ENCODE peak calls at places on chromosomes 5 and 9, in eight cellular contexts. One of them, this sample, is unnamed.

GRCh38 chr5:35683466-35683865 is 65.8 kb downstream of the SPEF2 start:
- DNase-seq in Karpas-422: no peak
- DNase-seq in H1: no peak
- DNase-seq in cardiac muscle cell: no peak
- DNase-seq in naive thymus-derived CD4-positive, alpha-beta T cell: no peak
- DNase-seq in SK-N-SH: no peak
- DNase-seq in testis: no peak
- DNase-seq in right cardiac atrium: no peak
- DNase-seq in this sample: peak; percentile 58

GRCh38 chr9:4077499-4078102 is 222.3 kb downstream of the GLIS3 start:
- DNase-seq in Karpas-422: peak; percentile 84
- DNase-seq in H1: peak; percentile 92
- DNase-seq in cardiac muscle cell: peak; percentile 53
- DNase-seq in naive thymus-derived CD4-positive, alpha-beta T cell: peak; percentile 11
- DNase-seq in SK-N-SH: peak; percentile 15
- DNase-seq in testis: peak; percentile 92
- DNase-seq in right cardiac atrium: peak; percentile 85
- DNase-seq in this sample: peak; percentile 65

GRCh38 chr5:54620583-54620933 is 103.0 kb downstream of the SNX18 start:
- DNase-seq in Karpas-422: no peak
- DNase-seq in H1: no peak
- DNase-seq in cardiac muscle cell: no peak
- DNase-seq in naive thymus-derived CD4-positive, alpha-beta T cell: no peak
- DNase-seq in SK-N-SH: no peak
- DNase-seq in testis: no peak
- DNase-seq in right cardiac atrium: no peak
- DNase-seq in this sample: no peak

GRCh38 chr5:36683821-36684434 is 77.5 kb downstream of the SLC1A3 start:
- DNase-seq in Karpas-422: no peak
- DNase-seq in H1: no peak
- DNase-seq in cardiac muscle cell: no peak
- DNase-seq in naive thymus-derived CD4-positive, alpha-beta T cell: no peak
- DNase-seq in SK-N-SH: peak; percentile 86
- DNase-seq in testis: no peak
- DNase-seq in right cardiac atrium: peak; percentile 83
- DNase-seq in this sample: no peak

GRCh38 chr5:14313986-14314690 is 171.0 kb downstream of the TRIO start:
- DNase-seq in Karpas-422: no peak
- DNase-seq in H1: no peak
- DNase-seq in cardiac muscle cell: no peak
- DNase-seq in naive thymus-derived CD4-positive, alpha-beta T cell: no peak
- DNase-seq in SK-N-SH: no peak
- DNase-seq in testis: no peak
- DNase-seq in right cardiac atrium: no peak
- DNase-seq in this sample: no peak

GRCh38 chr5:60248900-60249299 is 355.4 kb upstream of the PDE4D start:
- DNase-seq in Karpas-422: peak; percentile 79
- DNase-seq in H1: no peak
- DNase-seq in cardiac muscle cell: no peak
- DNase-seq in naive thymus-derived CD4-positive, alpha-beta T cell: no peak
- DNase-seq in SK-N-SH: no peak
- DNase-seq in testis: no peak
- DNase-seq in right cardiac atrium: no peak
- DNase-seq in this sample: no peak

GRCh38 chr5:169296456-169297220 is 4.3 kb downstream of the SLIT3 start:
- DNase-seq in Karpas-422: no peak
- DNase-seq in H1: no peak
- DNase-seq in cardiac muscle cell: no peak
- DNase-seq in naive thymus-derived CD4-positive, alpha-beta T cell: no peak
- DNase-seq in SK-N-SH: no peak
- DNase-seq in testis: no peak
- DNase-seq in right cardiac atrium: peak; percentile 43
- DNase-seq in this sample: peak; percentile 4

GRCh38 chr5:102856374-102856748 is 101.3 kb downstream of the PAM start:
- DNase-seq in Karpas-422: no peak
- DNase-seq in H1: no peak
- DNase-seq in cardiac muscle cell: no peak
- DNase-seq in naive thymus-derived CD4-positive, alpha-beta T cell: no peak
- DNase-seq in SK-N-SH: no peak
- DNase-seq in testis: no peak
- DNase-seq in right cardiac atrium: no peak
- DNase-seq in this sample: no peak

GRCh38 chr9:8284835-8285234 is 485.3 kb upstream of the DMAC1 start:
- DNase-seq in Karpas-422: no peak
- DNase-seq in H1: no peak
- DNase-seq in cardiac muscle cell: no peak
- DNase-seq in naive thymus-derived CD4-positive, alpha-beta T cell: no peak
- DNase-seq in SK-N-SH: no peak
- DNase-seq in testis: no peak
- DNase-seq in right cardiac atrium: no peak
- DNase-seq in this sample: no peak

GRCh38 chr5:74028406-74028805 is 402.4 kb downstream of the ARHGEF28 start:
- DNase-seq in Karpas-422: no peak
- DNase-seq in H1: no peak
- DNase-seq in cardiac muscle cell: peak; percentile 45
- DNase-seq in naive thymus-derived CD4-positive, alpha-beta T cell: no peak
- DNase-seq in SK-N-SH: no peak
- DNase-seq in testis: no peak
- DNase-seq in right cardiac atrium: no peak
- DNase-seq in this sample: no peak

GRCh38 chr5:161382702-161383101 is 163.8 kb downstream of the GABRB2 start:
- DNase-seq in Karpas-422: no peak
- DNase-seq in H1: no peak
- DNase-seq in cardiac muscle cell: no peak
- DNase-seq in naive thymus-derived CD4-positive, alpha-beta T cell: no peak
- DNase-seq in SK-N-SH: no peak
- DNase-seq in testis: no peak
- DNase-seq in right cardiac atrium: no peak
- DNase-seq in this sample: no peak

DNA sequence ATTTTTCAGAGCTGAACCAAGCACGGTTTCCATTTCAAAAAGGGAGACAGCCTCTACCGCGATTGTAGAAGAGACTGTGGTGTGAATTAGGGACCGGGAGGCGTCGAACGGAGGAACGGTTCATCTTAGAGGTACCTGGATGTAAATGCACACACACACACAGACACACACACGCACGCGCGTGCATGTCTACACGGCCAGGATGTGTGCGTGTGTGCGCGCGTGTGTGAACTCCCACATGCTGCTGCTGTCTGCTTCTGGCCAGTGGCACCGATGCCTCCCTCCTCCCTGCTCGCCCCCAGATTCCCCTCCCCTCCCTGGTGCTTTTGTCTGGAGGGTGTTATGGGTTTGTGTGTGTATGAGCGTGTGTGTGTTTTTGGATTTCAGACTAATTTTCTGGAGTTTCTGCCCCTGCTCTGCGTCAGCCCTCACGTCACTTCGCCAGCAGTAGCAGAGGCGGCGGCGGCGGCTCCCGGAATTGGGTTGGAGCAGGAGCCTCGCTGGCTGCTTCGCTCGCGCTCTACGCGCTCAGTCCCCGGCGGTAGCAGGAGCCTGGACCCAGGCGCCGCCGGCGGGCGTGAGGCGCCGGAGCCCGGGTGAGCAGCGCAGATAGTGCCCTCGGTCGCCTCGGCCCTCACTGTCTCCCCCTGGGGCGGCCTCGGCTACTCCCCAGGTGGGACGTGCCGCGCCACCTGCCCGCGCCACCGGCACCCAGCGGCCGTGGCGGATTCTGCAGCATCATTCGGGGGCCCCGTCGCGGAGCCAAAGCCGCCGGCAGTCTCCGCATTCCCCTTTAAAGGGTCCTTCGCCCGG is at the start of gene NTRK2:
- DNase-seq in Karpas-422: no peak
- DNase-seq in H1: peak; percentile 72
- DNase-seq in cardiac muscle cell: peak; percentile 58
- DNase-seq in naive thymus-derived CD4-positive, alpha-beta T cell: no peak
- DNase-seq in SK-N-SH: peak; percentile 65
- DNase-seq in testis: peak; percentile 45
- DNase-seq in right cardiac atrium: peak; percentile 64
- DNase-seq in this sample: no peak
- H3K4me3 ChIP-seq in Karpas-422: no peak within 1 kb of the TSS
- H3K4me3 ChIP-seq in H1: peak within 1 kb of the TSS; percentile 64
- H3K4me3 ChIP-seq in cardiac muscle cell: peak within 1 kb of the TSS; percentile 32
- H3K4me3 ChIP-seq in naive thymus-derived CD4-positive, alpha-beta T cell: no peak within 1 kb of the TSS
- H3K4me3 ChIP-seq in SK-N-SH: peak within 1 kb of the TSS; percentile 49
- H3K4me3 ChIP-seq in testis: peak within 1 kb of the TSS; percentile 57
- H3K4me3 ChIP-seq in right cardiac atrium: peak within 1 kb of the TSS; percentile 55
- H3K4me3 ChIP-seq in this sample: peak within 1 kb of the TSS; percentile 29

DNA sequence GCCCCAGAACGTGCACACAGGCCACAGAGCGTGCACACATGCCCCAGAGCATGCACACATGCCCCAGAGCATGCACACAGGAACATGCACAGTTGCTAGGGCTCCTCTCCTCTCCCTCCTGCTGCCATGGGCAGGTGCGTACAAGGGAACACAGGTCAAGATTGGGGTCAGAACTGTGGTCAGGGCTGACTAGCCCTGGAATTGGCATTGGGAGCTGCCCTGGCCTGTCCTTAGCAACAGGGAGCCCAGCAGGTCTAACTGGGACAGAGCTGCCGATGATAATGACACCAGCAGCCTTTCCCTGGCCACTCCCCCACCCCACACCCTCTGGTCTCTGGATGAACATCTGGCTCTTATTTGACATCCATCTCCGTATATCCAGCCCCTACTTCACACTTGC is 8.0 kb downstream of the PCDH1 start:
- DNase-seq in Karpas-422: no peak
- DNase-seq in H1: no peak
- DNase-seq in cardiac muscle cell: no peak
- DNase-seq in naive thymus-derived CD4-positive, alpha-beta T cell: no peak
- DNase-seq in SK-N-SH: peak; percentile 70
- DNase-seq in testis: no peak
- DNase-seq in right cardiac atrium: no peak
- DNase-seq in this sample: peak; percentile 47
- H3K27me3 ChIP-seq in Karpas-422: no peaks in the 10 kb centered on the region
- H3K27me3 ChIP-seq in H1: no peaks in the 10 kb centered on the region
- H3K27me3 ChIP-seq in cardiac muscle cell: peaks cover 21% of the 10 kb centered on the region
- H3K27me3 ChIP-seq in naive thymus-derived CD4-positive, alpha-beta T cell: no peaks in the 10 kb centered on the region
- H3K27me3 ChIP-seq in SK-N-SH: peaks cover 52% of the 10 kb centered on the region
- H3K27me3 ChIP-seq in testis: no peaks in the 10 kb centered on the region
- H3K27me3 ChIP-seq in right cardiac atrium: no peaks in the 10 kb centered on the region
- H3K27me3 ChIP-seq in this sample: no peaks in the 10 kb centered on the region

GRCh38 chr9:124778575-124779367 is 1.8 kb downstream of the OLFML2A start:
- DNase-seq in Karpas-422: peak; percentile 15
- DNase-seq in H1: peak; percentile 34
- DNase-seq in cardiac muscle cell: no peak
- DNase-seq in naive thymus-derived CD4-positive, alpha-beta T cell: no peak
- DNase-seq in SK-N-SH: no peak
- DNase-seq in testis: no peak
- DNase-seq in right cardiac atrium: no peak
- DNase-seq in this sample: no peak

GRCh38 chr9:124780757-124781151 is 3.8 kb downstream of the OLFML2A start:
- DNase-seq in Karpas-422: no peak
- DNase-seq in H1: peak; percentile 35
- DNase-seq in cardiac muscle cell: no peak
- DNase-seq in naive thymus-derived CD4-positive, alpha-beta T cell: no peak
- DNase-seq in SK-N-SH: no peak
- DNase-seq in testis: no peak
- DNase-seq in right cardiac atrium: no peak
- DNase-seq in this sample: no peak

GRCh38 chr9:124780060-124780756 is 3.3 kb downstream of the OLFML2A start:
- DNase-seq in Karpas-422: peak; percentile 29
- DNase-seq in H1: peak; percentile 47
- DNase-seq in cardiac muscle cell: no peak
- DNase-seq in naive thymus-derived CD4-positive, alpha-beta T cell: no peak
- DNase-seq in SK-N-SH: peak; percentile 34
- DNase-seq in testis: no peak
- DNase-seq in right cardiac atrium: peak; percentile 30
- DNase-seq in this sample: no peak

GRCh38 chr9:124776952-124777645 is at the start of gene OLFML2A:
- DNase-seq in Karpas-422: peak; percentile 4
- DNase-seq in H1: peak; percentile 83
- DNase-seq in cardiac muscle cell: peak; percentile 66
- DNase-seq in naive thymus-derived CD4-positive, alpha-beta T cell: no peak
- DNase-seq in SK-N-SH: peak; percentile 86
- DNase-seq in testis: peak; percentile 30
- DNase-seq in right cardiac atrium: no peak
- DNase-seq in this sample: no peak

DNA sequence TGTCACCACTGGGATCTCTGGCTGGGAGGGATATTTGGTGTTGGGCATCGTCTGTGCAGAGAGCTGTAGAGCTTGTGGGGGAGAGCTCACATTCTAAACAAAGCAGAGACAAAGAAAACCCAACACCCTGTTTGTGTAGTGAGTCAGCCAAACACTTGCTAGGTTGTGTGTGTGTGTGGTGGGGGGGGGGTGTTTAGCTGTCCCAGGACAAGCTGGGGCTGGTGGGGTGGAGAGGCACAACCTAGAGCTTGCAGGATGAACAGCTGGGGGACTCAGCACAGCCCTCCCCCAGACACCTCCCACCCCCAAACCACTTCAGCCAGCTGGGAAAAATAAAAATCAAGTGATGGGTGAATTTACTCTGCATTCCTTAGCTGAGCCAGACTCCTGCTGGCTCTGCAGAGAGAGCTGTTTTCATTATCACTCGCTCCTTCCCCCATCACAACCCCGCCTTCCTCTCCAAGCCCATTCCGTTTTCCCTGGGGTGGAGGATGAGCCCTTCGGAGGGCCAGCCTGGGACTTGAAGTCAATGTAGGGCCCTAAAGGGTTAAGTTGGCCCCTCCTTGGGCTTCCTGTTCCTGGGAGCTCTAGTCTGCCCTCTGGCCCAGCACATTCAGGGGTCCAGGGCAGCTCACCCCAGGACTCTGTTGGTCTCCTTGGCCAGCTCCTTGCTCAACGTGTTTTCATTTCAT is 2.6 kb downstream of the OLFML2A start:
- DNase-seq in Karpas-422: peak; percentile 36
- DNase-seq in H1: peak; percentile 71
- DNase-seq in cardiac muscle cell: peak; percentile 18
- DNase-seq in naive thymus-derived CD4-positive, alpha-beta T cell: no peak
- DNase-seq in SK-N-SH: no peak
- DNase-seq in testis: no peak
- DNase-seq in right cardiac atrium: no peak
- DNase-seq in this sample: no peak
- H3K4me3 ChIP-seq in Karpas-422: no peak overlapping the region
- H3K4me3 ChIP-seq in H1: peak overlapping the region; percentile 17
- H3K4me3 ChIP-seq in cardiac muscle cell: no peak overlapping the region
- H3K4me3 ChIP-seq in naive thymus-derived CD4-positive, alpha-beta T cell: no peak overlapping the region
- H3K4me3 ChIP-seq in SK-N-SH: no peak overlapping the region
- H3K4me3 ChIP-seq in testis: no peak overlapping the region
- H3K4me3 ChIP-seq in right cardiac atrium: no peak overlapping the region
- H3K4me3 ChIP-seq in this sample: no peak overlapping the region

DNA sequence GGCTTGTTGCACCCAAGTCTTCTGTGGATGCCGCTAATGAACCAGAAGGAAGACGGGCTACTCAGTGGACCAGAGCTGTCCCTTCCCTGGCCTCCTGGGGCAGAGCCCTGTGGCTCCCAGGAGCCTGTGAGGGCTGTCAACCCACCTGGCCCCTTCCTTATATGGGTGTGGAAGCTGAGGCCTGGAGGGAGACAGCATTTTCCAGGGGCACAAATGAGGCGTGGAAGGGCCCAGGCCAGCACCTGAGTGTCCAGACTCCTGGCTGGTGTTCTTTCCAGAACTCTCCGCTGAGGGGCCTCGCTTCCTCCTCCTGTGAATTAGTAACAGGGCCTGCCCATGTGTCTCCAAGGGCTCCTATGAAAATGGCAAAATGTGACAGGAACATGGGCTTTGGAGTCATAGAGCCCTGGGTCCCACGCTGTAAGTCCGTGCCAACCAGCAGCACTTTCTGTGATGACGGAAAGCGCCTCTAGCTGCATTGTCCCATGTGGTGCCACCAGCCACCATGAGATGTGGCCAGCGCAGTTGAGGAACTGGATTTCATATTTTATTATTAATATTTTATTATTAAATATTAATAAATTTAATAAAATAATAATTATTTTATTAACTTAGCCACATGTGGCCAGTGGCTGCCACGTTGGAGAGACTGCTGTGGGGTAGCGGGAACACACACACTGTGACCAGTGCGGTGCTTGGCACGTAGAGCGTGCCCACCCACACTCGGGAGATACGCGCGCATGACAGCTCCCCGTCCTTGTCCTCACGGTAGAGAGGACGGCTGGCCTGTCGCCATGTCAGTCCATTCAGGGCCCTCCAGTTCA is 18.3 kb downstream of the LAMC3 start:
- DNase-seq in Karpas-422: no peak
- DNase-seq in H1: no peak
- DNase-seq in cardiac muscle cell: no peak
- DNase-seq in naive thymus-derived CD4-positive, alpha-beta T cell: no peak
- DNase-seq in SK-N-SH: no peak
- DNase-seq in testis: no peak
- DNase-seq in right cardiac atrium: no peak
- DNase-seq in this sample: no peak
- H3K27me3 ChIP-seq in Karpas-422: no peaks in the 10 kb centered on the region
- H3K27me3 ChIP-seq in H1: no peaks in the 10 kb centered on the region
- H3K27me3 ChIP-seq in cardiac muscle cell: no peaks in the 10 kb centered on the region
- H3K27me3 ChIP-seq in naive thymus-derived CD4-positive, alpha-beta T cell: no peaks in the 10 kb centered on the region
- H3K27me3 ChIP-seq in SK-N-SH: peaks cover 26% of the 10 kb centered on the region
- H3K27me3 ChIP-seq in testis: no peaks in the 10 kb centered on the region
- H3K27me3 ChIP-seq in right cardiac atrium: no peaks in the 10 kb centered on the region
- H3K27me3 ChIP-seq in this sample: peaks cover 2% of the 10 kb centered on the region